ENCODE peak calls at places on chromosome 20, in nine cellular contexts. A is effector memory CD8-positive, alpha-beta T cell; C is fibroblast of pulmonary artery; D is effector CD8-positive, alpha-beta T cell; F is stimulated activated naive CD8-positive, alpha-beta T cell treated with anti-CD3 and anti-CD28 coated beads, Interleukin-15, Interleukin-2, amounts not matched to agents 100 U/mL and 50 U/mL, for 24 hours; V is GDM1; X is ELR; K is lung; H is NCI-H1092 treated with DMSO at 0.1 percent for 48 hours. Q is an unnamed sample.
A peak's percentile ranks its signal among the peaks of the same experiment; 100 is the strongest.

GRCh38 chr20:35561268-35561667 is 19.4 kb downstream of the ERGIC3 start:
- DNase-seq in F (no peak), V (no peak), H (peak; percentile 30), D (no peak), A (no peak), K (peak; percentile 43), C (peak; percentile 39), X (peak; percentile 83), Q (no peak)

GRCh38 chr20:40304119-40304518 is 384.9 kb downstream of the MAFB start:
- DNase-seq in D (no peak), V (no peak), X (no peak), K (no peak), H (no peak), A (no peak), C (no peak), F (no peak), Q (no peak)

GRCh38 chr20:8132632-8133587 is 844 bp downstream of the PLCB1 start:
- DNase-seq in C (peak; percentile 39), X (peak; percentile 40), D (peak; percentile 14), A (peak; percentile 21), K (peak; percentile 30), H (no peak), F (peak; percentile 37), V (no peak), Q (no peak)

GRCh38 chr20:61120595-61121515 is 131.2 kb upstream of the CDH4 start:
- DNase-seq in K (peak; percentile 46), C (peak; percentile 26), A (peak; percentile 12), H (peak; percentile 66), D (no peak), V (peak; percentile 7), X (peak; percentile 90), F (peak; percentile 31), Q (no peak)

GRCh38 chr20:44396790-44397189 is 41.3 kb downstream of the HNF4A start:
- DNase-seq in X (no peak), D (no peak), V (no peak), A (no peak), F (no peak), H (no peak), K (no peak), C (no peak), Q (no peak)

GRCh38 chr20:63953764-63954429 is 2.3 kb downstream of the UCKL1 start:
- DNase-seq in A (no peak), F (no peak), D (no peak), V (no peak), C (no peak), K (no peak), H (no peak), X (no peak), Q (no peak)

GRCh38 chr20:16262594-16262993 is 310.7 kb downstream of the KIF16B start:
- DNase-seq in K (no peak), X (no peak), C (no peak), D (no peak), H (no peak), V (no peak), F (no peak), A (no peak), Q (no peak)

GRCh38 chr20:38001173-38001875 is 31.9 kb downstream of the TTI1 start:
- DNase-seq in H (no peak), A (no peak), D (no peak), V (no peak), K (no peak), X (peak; percentile 94), F (no peak), C (peak; percentile 65), Q (no peak)

GRCh38 chr20:53917145-53918009 is 153.0 kb downstream of the BCAS1 start:
- DNase-seq in A (no peak), X (peak; percentile 69), H (no peak), C (peak; percentile 70), D (no peak), K (no peak), F (no peak), V (no peak), Q (peak; percentile 13)

GRCh38 chr20:35055445-35056276 is 36.9 kb downstream of the TRPC4AP start:
- DNase-seq in C (peak; percentile 69), D (no peak), H (no peak), F (no peak), K (no peak), A (no peak), V (no peak), X (peak; percentile 32), Q (no peak)

GRCh38 chr20:34111057-34111711 is 859 bp downstream of the EIF2S2 start:
- DNase-seq in K (no peak), V (no peak), X (peak; percentile 76), F (peak; percentile 13), D (no peak), H (no peak), A (no peak), C (peak; percentile 88), Q (peak; percentile 23)

GRCh38 chr20:39133205-39133604 is 171.1 kb downstream of the DHX35 start:
- DNase-seq in C (no peak), A (no peak), K (no peak), V (no peak), H (peak; percentile 9), F (no peak), D (no peak), X (no peak), Q (no peak)

GRCh38 chr20:59728722-59729430 is 124.5 kb downstream of the PHACTR3 start:
- DNase-seq in D (no peak), K (no peak), X (no peak), C (no peak), A (no peak), H (no peak), F (no peak), V (no peak), Q (no peak)

GRCh38 chr20:21704408-21705385 is 767 bp upstream of the PAX1 start:
- DNase-seq in V (no peak), A (no peak), K (no peak), D (no peak), X (no peak), H (no peak), C (no peak), F (no peak), Q (no peak)

GRCh38 chr20:63471002-63471718 is 1.3 kb downstream of the KCNQ2 start:
- DNase-seq in X (no peak), F (no peak), C (no peak), A (no peak), D (no peak), H (no peak), K (no peak), V (no peak), Q (peak; percentile 56)

GRCh38 chr20:63497946-63498935 is 642 bp downstream of the EEF1A2 start:
- DNase-seq in V (no peak), D (no peak), H (peak; percentile 45), X (peak; percentile 71), C (no peak), K (no peak), F (no peak), A (no peak), Q (peak; percentile 75)

GRCh38 chr20:20375862-20376261 is 8.0 kb downstream of the INSM1 start:
- DNase-seq in F (no peak), D (no peak), X (no peak), V (no peak), A (no peak), K (no peak), C (no peak), H (peak; percentile 39), Q (no peak)

GRCh38 chr20:10090588-10091166 is 55.9 kb downstream of the ANKEF1 start:
- DNase-seq in C (peak; percentile 72), H (peak; percentile 80), D (no peak), V (no peak), A (peak; percentile 4), F (peak; percentile 10), X (peak; percentile 75), K (peak; percentile 35), Q (peak; percentile 45)

GRCh38 chr20:53613748-53614147 is 20.1 kb upstream of the ZNF217 start:
- DNase-seq in D (no peak), H (no peak), X (no peak), C (no peak), V (no peak), A (no peak), F (no peak), K (no peak), Q (no peak)

GRCh38 chr20:63466250-63466825 is 6.1 kb downstream of the KCNQ2 start:
- DNase-seq in K (no peak), D (no peak), V (no peak), H (no peak), X (no peak), A (no peak), C (no peak), F (no peak), Q (no peak)

GRCh38 chr20:64083380-64084208 is 604 bp downstream of the LKAAEAR1 start:
- DNase-seq in K (peak; percentile 58), F (peak; percentile 85), C (peak; percentile 72), V (peak; percentile 88), D (peak; percentile 28), A (peak; percentile 53), H (peak; percentile 68), X (peak; percentile 85), Q (peak; percentile 95)